ENCODE peak calls at places on chromosomes 2 and 18, in eight cellular contexts. One of them, this sample, is unnamed.

GRCh38 chr2:41896186-41896846 is 151.5 kb upstream of the PKDCC start:
- DNase-seq in endodermal cell: no peak
- DNase-seq in ELR: no peak
- DNase-seq in naive B cell: no peak
- DNase-seq in central memory CD4-positive, alpha-beta T cell: peak
- DNase-seq in NCI-H524: no peak
- DNase-seq in stomach: no peak
- DNase-seq in posterior cingulate gyrus: no peak
- DNase-seq in this sample: no peak

GRCh38 chr2:204315236-204315662 is 230.0 kb upstream of the PARD3B start:
- DNase-seq in central memory CD4-positive, alpha-beta T cell: no peak
- DNase-seq in ELR: no peak
- DNase-seq in endodermal cell: no peak
- DNase-seq in posterior cingulate gyrus: peak
- DNase-seq in stomach: peak
- DNase-seq in naive B cell: no peak
- DNase-seq in NCI-H524: peak
- DNase-seq in this sample: peak

GRCh38 chr2:10813085-10813748 is 632 bp upstream of the PDIA6 start:
- DNase-seq in endodermal cell: no peak
- DNase-seq in ELR: no peak
- DNase-seq in posterior cingulate gyrus: no peak
- DNase-seq in NCI-H524: no peak
- DNase-seq in naive B cell: no peak
- DNase-seq in central memory CD4-positive, alpha-beta T cell: peak
- DNase-seq in stomach: no peak
- DNase-seq in this sample: no peak

GRCh38 chr2:154623819-154624218 is 74.7 kb upstream of the KCNJ3 start:
- DNase-seq in ELR: peak
- DNase-seq in posterior cingulate gyrus: peak
- DNase-seq in central memory CD4-positive, alpha-beta T cell: no peak
- DNase-seq in stomach: peak
- DNase-seq in endodermal cell: peak
- DNase-seq in NCI-H524: peak
- DNase-seq in naive B cell: no peak
- DNase-seq in this sample: peak

GRCh38 chr18:73614812-73615211 is 532.8 kb downstream of the FBXO15 start:
- DNase-seq in ELR: peak
- DNase-seq in naive B cell: no peak
- DNase-seq in posterior cingulate gyrus: no peak
- DNase-seq in endodermal cell: no peak
- DNase-seq in NCI-H524: no peak
- DNase-seq in stomach: no peak
- DNase-seq in central memory CD4-positive, alpha-beta T cell: no peak
- DNase-seq in this sample: no peak

GRCh38 chr2:217834057-217834620 is 168.7 kb downstream of the TNS1 start:
- DNase-seq in naive B cell: no peak
- DNase-seq in central memory CD4-positive, alpha-beta T cell: no peak
- DNase-seq in NCI-H524: no peak
- DNase-seq in endodermal cell: no peak
- DNase-seq in stomach: no peak
- DNase-seq in ELR: no peak
- DNase-seq in posterior cingulate gyrus: no peak
- DNase-seq in this sample: no peak

GRCh38 chr2:24824071-24824588 is 30.9 kb downstream of the CENPO start:
- DNase-seq in endodermal cell: peak
- DNase-seq in naive B cell: no peak
- DNase-seq in posterior cingulate gyrus: no peak
- DNase-seq in central memory CD4-positive, alpha-beta T cell: no peak
- DNase-seq in NCI-H524: no peak
- DNase-seq in ELR: no peak
- DNase-seq in stomach: peak
- DNase-seq in this sample: no peak

GRCh38 chr2:238370482-238371372 is 50.4 kb downstream of the TRAF3IP1 start:
- DNase-seq in NCI-H524: peak
- DNase-seq in naive B cell: peak
- DNase-seq in central memory CD4-positive, alpha-beta T cell: peak
- DNase-seq in endodermal cell: peak
- DNase-seq in stomach: peak
- DNase-seq in ELR: peak
- DNase-seq in posterior cingulate gyrus: peak
- DNase-seq in this sample: peak

GRCh38 chr18:76620326-76620813 is 125.3 kb upstream of the ZNF516 start:
- DNase-seq in endodermal cell: peak
- DNase-seq in naive B cell: peak
- DNase-seq in stomach: peak
- DNase-seq in NCI-H524: peak
- DNase-seq in central memory CD4-positive, alpha-beta T cell: no peak
- DNase-seq in ELR: peak
- DNase-seq in posterior cingulate gyrus: peak
- DNase-seq in this sample: peak

GRCh38 chr2:42092084-42092996 is 44.5 kb downstream of the PKDCC start:
- DNase-seq in central memory CD4-positive, alpha-beta T cell: no peak
- DNase-seq in posterior cingulate gyrus: no peak
- DNase-seq in endodermal cell: no peak
- DNase-seq in stomach: peak
- DNase-seq in ELR: no peak
- DNase-seq in naive B cell: no peak
- DNase-seq in NCI-H524: no peak
- DNase-seq in this sample: no peak

GRCh38 chr2:239400000-239400831 is 604 bp downstream of the HDAC4 start:
- DNase-seq in central memory CD4-positive, alpha-beta T cell: peak
- DNase-seq in naive B cell: no peak
- DNase-seq in posterior cingulate gyrus: no peak
- DNase-seq in ELR: peak
- DNase-seq in endodermal cell: peak
- DNase-seq in stomach: no peak
- DNase-seq in NCI-H524: no peak
- DNase-seq in this sample: peak

GRCh38 chr2:235088608-235089020 is 136.8 kb downstream of the SH3BP4 start:
- DNase-seq in central memory CD4-positive, alpha-beta T cell: no peak
- DNase-seq in naive B cell: no peak
- DNase-seq in NCI-H524: no peak
- DNase-seq in endodermal cell: no peak
- DNase-seq in stomach: no peak
- DNase-seq in ELR: no peak
- DNase-seq in posterior cingulate gyrus: no peak
- DNase-seq in this sample: no peak

GRCh38 chr2:177758591-177759371 is 313.8 kb downstream of the PDE11A start:
- DNase-seq in NCI-H524: peak
- DNase-seq in posterior cingulate gyrus: peak
- DNase-seq in endodermal cell: peak
- DNase-seq in ELR: peak
- DNase-seq in central memory CD4-positive, alpha-beta T cell: no peak
- DNase-seq in stomach: no peak
- DNase-seq in naive B cell: no peak
- DNase-seq in this sample: peak

GRCh38 chr2:62724886-62725711 is 19.6 kb downstream of the EHBP1 start:
- DNase-seq in endodermal cell: peak
- DNase-seq in NCI-H524: peak
- DNase-seq in naive B cell: no peak
- DNase-seq in posterior cingulate gyrus: peak
- DNase-seq in stomach: peak
- DNase-seq in ELR: peak
- DNase-seq in central memory CD4-positive, alpha-beta T cell: no peak
- DNase-seq in this sample: peak

GRCh38 chr18:32530947-32531651 is 60.4 kb upstream of the GAREM1 start:
- DNase-seq in stomach: no peak
- DNase-seq in NCI-H524: no peak
- DNase-seq in central memory CD4-positive, alpha-beta T cell: peak
- DNase-seq in posterior cingulate gyrus: no peak
- DNase-seq in endodermal cell: no peak
- DNase-seq in ELR: no peak
- DNase-seq in naive B cell: no peak
- DNase-seq in this sample: no peak

GRCh38 chr18:51083398-51083797 is 53.4 kb downstream of the SMAD4 start:
- DNase-seq in naive B cell: no peak
- DNase-seq in stomach: no peak
- DNase-seq in posterior cingulate gyrus: no peak
- DNase-seq in ELR: no peak
- DNase-seq in central memory CD4-positive, alpha-beta T cell: no peak
- DNase-seq in endodermal cell: no peak
- DNase-seq in NCI-H524: no peak
- DNase-seq in this sample: no peak

GRCh38 chr2:235641333-235641732 is 147.5 kb downstream of the AGAP1 start:
- DNase-seq in central memory CD4-positive, alpha-beta T cell: no peak
- DNase-seq in naive B cell: no peak
- DNase-seq in ELR: no peak
- DNase-seq in posterior cingulate gyrus: no peak
- DNase-seq in stomach: no peak
- DNase-seq in endodermal cell: no peak
- DNase-seq in NCI-H524: no peak
- DNase-seq in this sample: no peak

GRCh38 chr2:98637401-98638144 is 29.2 kb downstream of the UNC50 start:
- DNase-seq in ELR: no peak
- DNase-seq in stomach: no peak
- DNase-seq in NCI-H524: no peak
- DNase-seq in central memory CD4-positive, alpha-beta T cell: peak
- DNase-seq in naive B cell: no peak
- DNase-seq in posterior cingulate gyrus: no peak
- DNase-seq in endodermal cell: no peak
- DNase-seq in this sample: no peak

GRCh38 chr2:37307500-37307899 is 17.1 kb downstream of the PRKD3 start:
- DNase-seq in endodermal cell: no peak
- DNase-seq in ELR: no peak
- DNase-seq in NCI-H524: no peak
- DNase-seq in naive B cell: no peak
- DNase-seq in central memory CD4-positive, alpha-beta T cell: no peak
- DNase-seq in stomach: no peak
- DNase-seq in posterior cingulate gyrus: no peak
- DNase-seq in this sample: no peak